ENCODE peak calls at places on chromosomes 12 and 14, in four cellular contexts. A is lower lobe of right lung; N is psoas muscle; R is naive thymus-derived CD4-positive, alpha-beta T cell. C is an unnamed sample. For H3K4me1, the result is how much of the 10 kb centered on the place peaks cover.

GRCh38 chr12:103664626-103665025 is 77.6 kb downstream of the STAB2 start:
- DNase-seq in A (no peak), N (no peak), R (no peak), C (no peak)

GRCh38 chr12:120249875-120250795 is 15.4 kb downstream of the PXN start:
- DNase-seq in A (no peak), N (peak), R (no peak), C (no peak)

GRCh38 chr12:63863658-63864455 is 19.4 kb downstream of the SRGAP1 start:
- DNase-seq in A (no peak), N (no peak), R (no peak), C (no peak)

GRCh38 chr12:11092128-11092527 is at the start of gene TAS2R43:
- DNase-seq in A (no peak), N (no peak), R (no peak), C (no peak)

GRCh38 chr14:100915582-100915981 is 12.1 kb upstream of the RTL1 start:
- DNase-seq in A (no peak), N (no peak), R (no peak), C (no peak)

GRCh38 chr12:99600388-99600787 is 47.2 kb upstream of the GARIN6 start:
- DNase-seq in A (no peak), N (no peak), R (no peak), C (no peak)

GRCh38 chr14:55921516-55921915 is 196.7 kb upstream of the PELI2 start:
- DNase-seq in A (no peak), N (no peak), R (no peak), C (no peak)

GRCh38 chr14:93925374-93925895 is 1.7 kb upstream of the FAM181A start:
- DNase-seq in A (no peak), N (no peak), R (no peak), C (peak)

GRCh38 chr14:37641117-37641516 is 45.7 kb downstream of the TTC6 start:
- DNase-seq in A (no peak), N (no peak), R (no peak), C (no peak)

GRCh38 chr12:73445658-73446324 is 1091.8 kb upstream of the ATXN7L3B start:
- DNase-seq in A (no peak), N (no peak), R (no peak), C (no peak)
- H3K4me3 ChIP-seq in A (no peak), N (no peak), R (no peak), C (no peak)

GRCh38 chr12:14900521-14901227 is 15.0 kb upstream of the MGP start:
- DNase-seq in A (no peak), N (no peak), R (no peak), C (no peak)

GRCh38 chr12:14901228-14901562 is 15.5 kb upstream of the MGP start:
- DNase-seq in A (no peak), N (no peak), R (no peak), C (no peak)

GRCh38 chr12:14893471-14894250 is 8.0 kb upstream of the MGP start:
- DNase-seq in A (no peak), N (no peak), R (no peak), C (no peak)

GRCh38 chr12:14892726-14893442 is 7.2 kb upstream of the MGP start:
- DNase-seq in A (no peak), N (peak), R (no peak), C (no peak)

GRCh38 chr12:14896477-14897184 is 11.0 kb upstream of the MGP start:
- DNase-seq in A (no peak), N (no peak), R (no peak), C (no peak)
- H3K27ac ChIP-seq in A (no peak), N (no peak), R (no peak), C (no peak)

GRCh38 chr14:54374117-54374884 is 22.5 kb upstream of the CDKN3 start:
- DNase-seq in A (no peak), N (no peak), R (no peak), C (no peak)
- H3K4me1 ChIP-seq in A (under half), N (under half), R (under half), C (under half)

GRCh38 chr14:74240794-74241610 is 1.8 kb downstream of the VSX2 start:
- DNase-seq in A (no peak), N (no peak), R (no peak), C (peak)
- H3K4me3 ChIP-seq in A (peak), N (peak), R (peak), C (no peak)

DNA sequence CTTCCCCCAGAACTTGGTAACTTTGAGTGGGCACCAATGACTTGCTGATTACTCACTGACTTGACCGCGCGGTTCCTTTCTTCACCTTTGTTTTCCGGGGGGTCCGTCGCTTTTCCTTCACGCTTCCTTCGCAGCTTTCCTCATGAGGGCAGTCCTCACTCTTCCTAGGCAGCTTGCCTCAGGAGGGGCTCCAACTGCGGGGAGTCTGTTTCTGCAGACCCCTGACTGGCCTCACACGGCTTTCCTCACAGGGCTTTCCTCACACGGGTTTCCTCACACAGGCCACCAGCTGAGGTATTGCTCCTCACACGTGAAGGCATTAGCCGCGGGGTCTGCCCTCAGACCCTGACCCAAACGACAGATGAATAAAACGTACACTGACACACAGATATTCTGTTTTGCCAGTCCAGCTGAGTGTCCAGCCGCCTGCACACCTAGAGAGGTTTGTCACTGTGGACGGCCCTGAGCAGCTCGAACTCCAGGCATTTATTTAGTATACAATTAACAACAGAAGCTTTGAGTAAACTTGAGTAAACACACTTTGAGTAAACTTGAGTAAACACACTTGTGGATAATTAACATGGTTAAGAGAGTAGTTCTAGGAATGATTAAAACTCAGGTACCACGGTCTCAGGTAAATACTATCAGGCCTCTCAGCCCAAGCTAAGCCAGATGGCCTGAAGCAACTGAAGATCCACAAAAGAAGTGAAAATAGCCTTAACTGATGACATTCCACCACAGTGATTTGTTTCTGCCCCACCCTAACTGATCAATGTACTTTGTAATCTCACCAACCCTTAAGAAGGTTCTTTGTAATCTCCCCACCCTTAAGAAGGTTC is 16.1 kb upstream of the LYZ start:
- DNase-seq in A (no peak), N (no peak), R (no peak), C (no peak)
- H3K27ac ChIP-seq in A (peak), N (no peak), R (peak), C (no peak)

DNA sequence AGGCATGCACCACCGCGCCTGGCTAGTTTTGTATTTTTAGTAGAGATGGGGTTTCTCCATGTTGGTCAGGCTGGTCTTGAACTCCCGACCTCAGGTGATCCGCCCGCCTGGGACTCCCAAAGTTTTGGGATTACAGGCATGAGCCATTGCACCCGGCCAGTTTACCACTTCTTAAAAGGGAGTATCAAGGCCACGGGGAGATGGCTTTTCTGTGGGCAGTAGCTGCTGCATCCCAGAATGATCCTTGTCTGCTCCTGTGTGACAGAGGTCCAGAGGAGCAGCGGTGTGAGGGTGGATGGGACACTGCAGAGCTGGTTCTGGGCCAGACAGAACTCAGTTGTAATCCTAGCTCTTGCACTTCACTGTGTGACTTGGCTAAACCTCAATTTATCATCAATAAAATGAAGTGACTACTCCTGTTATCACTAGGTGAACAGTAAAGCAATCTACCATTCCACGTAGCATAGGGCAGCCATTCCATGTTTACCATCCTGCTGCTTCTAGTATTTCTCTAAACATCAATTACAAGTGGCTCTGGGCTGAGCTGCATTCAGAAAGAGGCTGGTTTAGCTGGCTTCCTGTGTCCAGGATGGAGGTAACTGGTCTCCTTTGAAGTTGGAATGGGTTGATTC is 3.0 kb upstream of the NPFF start:
- DNase-seq in A (no peak), N (no peak), R (no peak), C (no peak)
- H3K4me1 ChIP-seq in A (under half), N (under half), R (under half), C (under half)

GRCh38 chr12:80834724-80835123 is 103.0 kb downstream of the LIN7A start:
- DNase-seq in A (no peak), N (no peak), R (no peak), C (no peak)
- H3K4me3 ChIP-seq in A (no peak), N (no peak), R (no peak), C (no peak)

DNA sequence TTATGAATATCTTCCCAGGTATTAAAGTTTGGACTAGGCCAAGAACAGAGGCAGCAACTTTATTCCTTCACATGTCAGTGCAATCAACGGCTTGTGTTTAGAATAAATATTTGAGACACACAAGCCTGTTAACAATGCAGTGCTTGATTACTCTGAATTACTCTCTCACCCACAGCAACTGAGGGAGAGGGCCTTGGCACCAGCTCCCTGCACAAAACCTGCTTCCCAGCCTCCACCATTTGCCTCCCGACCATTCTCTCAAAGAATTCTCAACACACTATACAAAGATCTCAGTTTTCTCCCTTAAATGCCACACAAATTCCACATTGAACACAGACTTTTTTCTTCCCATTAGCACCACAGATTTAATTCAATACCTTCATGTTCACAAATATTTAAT is 77.0 kb downstream of the STON2 start:
- DNase-seq in A (no peak), N (no peak), R (no peak), C (no peak)
- H3K27ac ChIP-seq in A (no peak), N (no peak), R (no peak), C (peak)

DNA sequence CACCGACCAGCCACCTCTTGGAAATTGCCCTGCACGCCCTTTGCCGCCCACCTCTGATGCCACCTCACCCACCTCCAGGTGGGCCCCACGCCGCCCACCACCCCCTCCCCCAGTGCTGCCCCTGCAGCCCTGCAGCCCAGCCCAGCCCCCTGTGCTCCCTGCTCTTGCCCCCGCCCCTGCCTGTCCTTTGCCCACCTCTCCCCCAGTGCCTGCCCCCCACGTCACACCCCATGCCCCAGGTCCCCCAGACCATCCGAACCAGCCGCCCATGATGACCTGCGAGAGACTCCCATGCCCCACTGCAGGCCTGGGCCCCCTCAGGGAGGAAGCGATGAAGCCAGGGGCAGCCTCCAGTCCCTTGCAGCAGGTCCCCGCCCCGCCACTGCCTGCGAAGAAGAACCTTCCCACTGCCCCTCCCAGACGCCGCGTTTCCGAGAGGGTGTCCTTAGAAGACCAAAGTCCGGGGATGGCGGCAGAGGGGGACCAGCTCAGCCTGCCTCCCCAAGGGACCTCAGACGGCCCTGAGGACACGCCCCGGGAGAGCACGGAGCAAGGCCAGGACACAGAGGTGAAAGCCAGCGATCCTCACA is 96.5 kb downstream of the LGMN start:
- DNase-seq in A (peak), N (peak), R (peak), C (no peak)
- H3K4me1 ChIP-seq in A (half or more), N (under half), R (half or more), C (under half)

C was measured in RWPE2.